ENCODE peak calls at places on chromosomes 4 and X, in ten cellular contexts. Z, Y, R, S, F, L, U, T, W and I are unnamed samples.

GRCh38 chrX:26873736-26874135 is 589.4 kb downstream of the PPP4R3C start:
- DNase-seq in T (no peak), U (no peak), W (no peak), L (no peak), R (no peak), Z (no peak), S (no peak), F (no peak), Y (no peak), I (no peak)

GRCh38 chrX:784829-785228 is 154.2 kb downstream of the SHOX start:
- DNase-seq in R (no peak), S (no peak), Y (no peak), L (no peak), W (no peak), U (no peak), F (no peak), T (no peak), Z (no peak), I (no peak)

GRCh38 chrX:150731795-150732194 is 38.6 kb downstream of the MTMR1 start:
- DNase-seq in L (no peak), T (no peak), F (no peak), S (no peak), Y (peak; percentile 81), U (peak; percentile 27), W (peak; percentile 97), R (no peak), Z (no peak), I (peak; percentile 89)

GRCh38 chr4:153555730-153556440 is 89.7 kb downstream of the TMEM131L start:
- DNase-seq in Y (peak; percentile 89), F (peak; percentile 47), W (peak; percentile 87), L (peak; percentile 54), Z (no peak), R (peak; percentile 48), T (peak; percentile 81), U (no peak), S (peak; percentile 60), I (peak; percentile 52)

GRCh38 chr4:154741877-154742851 is 1.6 kb upstream of the LRAT start:
- DNase-seq in R (no peak), S (no peak), Y (no peak), T (no peak), Z (no peak), U (no peak), L (no peak), W (peak; percentile 19), F (no peak), I (peak; percentile 46)

GRCh38 chr4:82811838-82812672 is 13.5 kb upstream of the SCD5 start:
- DNase-seq in Z (no peak), S (no peak), W (peak; percentile 22), F (no peak), U (no peak), Y (peak; percentile 41), L (no peak), R (no peak), T (no peak), I (no peak)

GRCh38 chrX:15989716-15990115 is 133.6 kb upstream of the GRPR start:
- DNase-seq in F (no peak), U (no peak), R (no peak), Z (no peak), W (no peak), T (no peak), Y (no peak), L (no peak), S (no peak), I (no peak)

GRCh38 chr4:13968723-13969122 is 341.2 kb upstream of the BOD1L1 start:
- DNase-seq in W (peak; percentile 92), Y (no peak), Z (no peak), T (no peak), U (no peak), L (no peak), F (no peak), R (no peak), S (no peak), I (peak; percentile 56)

GRCh38 chr4:26162095-26162494 is 158.7 kb upstream of the RBPJ start:
- DNase-seq in L (no peak), U (no peak), F (no peak), T (no peak), W (no peak), R (no peak), Z (no peak), Y (no peak), S (no peak), I (no peak)

GRCh38 chrX:85994228-85994627 is 53.1 kb downstream of the CHM start:
- DNase-seq in Y (no peak), R (no peak), T (no peak), W (no peak), Z (no peak), F (no peak), S (no peak), U (no peak), L (no peak), I (peak; percentile 9)

GRCh38 chrX:69298466-69299140 is 133.3 kb upstream of the PJA1 start:
- DNase-seq in F (no peak), R (no peak), L (no peak), T (no peak), S (no peak), W (peak; percentile 37), U (no peak), Y (no peak), Z (no peak), I (no peak)

GRCh38 chr4:159292137-159292896 is 189.4 kb downstream of the RAPGEF2 start:
- DNase-seq in U (no peak), R (no peak), F (no peak), S (no peak), L (no peak), Y (no peak), T (no peak), Z (no peak), W (no peak), I (no peak)

GRCh38 chrX:49063715-49064114 is 4.9 kb downstream of the CCDC120 start:
- DNase-seq in W (no peak), S (no peak), T (no peak), R (no peak), Y (no peak), Z (no peak), L (no peak), F (no peak), U (no peak), I (no peak)

GRCh38 chrX:115968436-115969252 is 201.9 kb upstream of the AGTR2 start:
- DNase-seq in T (no peak), S (peak; percentile 39), F (no peak), L (peak; percentile 62), Y (no peak), U (no peak), W (peak; percentile 30), R (peak; percentile 52), Z (no peak), I (no peak)
- TF ChIP-seq CTCF in T (no peak), S (no peak), F (no peak), L (no peak), Y (peak; percentile 25), U (no peak), W (no peak), R (no peak), Z (no peak), I (no peak)

GRCh38 chr4:110485452-110485851 is 9.5 kb downstream of the ENPEP start:
- DNase-seq in F (no peak), R (no peak), U (no peak), Z (no peak), Y (no peak), L (no peak), T (no peak), W (no peak), S (no peak), I (no peak)

GRCh38 chr4:110484767-110485166 is 8.8 kb downstream of the ENPEP start:
- DNase-seq in S (no peak), L (no peak), T (no peak), W (peak; percentile 95), R (no peak), Y (peak; percentile 86), Z (no peak), F (no peak), U (no peak), I (peak; percentile 80)

GRCh38 chr4:110490109-110490508 is 14.2 kb downstream of the ENPEP start:
- DNase-seq in S (no peak), L (no peak), U (no peak), R (no peak), F (no peak), Z (no peak), W (no peak), Y (no peak), T (no peak), I (no peak)

GRCh38 chr4:110486226-110486625 is 10.3 kb downstream of the ENPEP start:
- DNase-seq in T (no peak), Y (no peak), F (no peak), L (no peak), R (no peak), U (no peak), W (no peak), S (no peak), Z (no peak), I (no peak)

GRCh38 chr4:110487873-110488272 is 11.9 kb downstream of the ENPEP start:
- DNase-seq in Z (no peak), W (no peak), S (no peak), T (no peak), Y (no peak), F (no peak), R (no peak), U (no peak), L (no peak), I (peak; percentile 26)
- H3K4me3 ChIP-seq in Z (no peak overlapping the region), W (no peak overlapping the region), S (no peak overlapping the region), T (no peak overlapping the region), Y (no peak overlapping the region), F (no peak overlapping the region), R (no peak overlapping the region), U (no peak overlapping the region), L (no peak overlapping the region), I (no peak overlapping the region)

DNA sequence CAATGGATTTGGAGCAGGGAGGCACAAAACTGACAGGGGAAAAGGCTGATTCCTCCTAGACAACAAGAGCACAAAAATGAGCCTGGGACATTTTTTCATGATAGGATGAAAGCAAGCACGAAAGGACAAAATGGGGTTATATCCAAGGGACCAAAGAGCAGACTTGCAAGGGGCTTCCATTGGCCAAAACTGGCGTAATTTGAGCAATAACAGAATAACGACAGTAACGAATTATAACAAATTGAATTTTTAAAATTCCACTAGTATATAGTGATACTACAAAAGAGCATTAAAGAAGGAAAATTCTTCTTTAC is 10.3 kb downstream of the SPP1 start:
- DNase-seq in Z (no peak), W (no peak), S (no peak), Y (no peak), F (no peak), L (no peak), T (no peak), U (no peak), R (no peak), I (no peak)
- TF ChIP-seq CTCF in Z (no peak), W (no peak), S (no peak), Y (no peak), F (no peak), L (no peak), T (no peak), U (no peak), R (no peak), I (no peak)

DNA sequence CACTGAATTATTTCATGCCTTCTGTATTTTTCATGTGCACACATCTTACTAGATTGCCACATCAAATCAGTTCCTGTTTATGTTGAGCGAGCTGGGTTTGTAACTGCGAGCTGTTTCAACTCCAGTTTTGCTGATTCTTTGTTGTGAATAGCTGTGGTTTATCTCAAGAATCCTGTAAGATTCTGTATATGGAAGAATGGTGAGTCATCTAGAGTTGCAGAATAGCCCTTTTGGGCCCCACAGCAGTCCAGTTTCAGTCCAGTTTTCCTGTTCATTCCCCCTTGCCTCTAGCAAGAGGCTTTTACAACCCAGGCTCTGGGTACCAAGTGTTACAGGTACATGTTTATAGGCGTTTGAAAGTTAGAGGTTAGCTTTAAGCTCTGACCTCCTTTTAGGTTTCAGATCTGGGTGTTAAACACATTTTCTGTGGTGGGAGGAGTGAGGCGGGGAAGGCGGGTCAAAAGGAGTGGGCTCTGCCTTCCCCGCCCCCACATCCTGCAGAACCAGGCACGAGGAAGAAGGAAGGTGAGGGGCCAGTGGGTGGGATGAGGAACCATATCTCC is 32.7 kb downstream of the TBC1D14 start:
- DNase-seq in Y (peak; percentile 88), S (no peak), U (no peak), F (no peak), W (peak; percentile 95), R (no peak), T (no peak), Z (peak; percentile 66), L (no peak), I (peak; percentile 89)
- H3K4me3 ChIP-seq in Y (no peak overlapping the region), S (no peak overlapping the region), U (no peak overlapping the region), F (no peak overlapping the region), W (no peak overlapping the region), R (no peak overlapping the region), T (no peak overlapping the region), Z (peak overlapping the region; percentile 30), L (no peak overlapping the region), I (peak overlapping the region; percentile 42)